ENCODE peak calls at places on chromosomes 12 and 14, in eight cellular contexts. One of them, this sample, is unnamed.

GRCh38 chr14:50783542-50783941 is 47.4 kb downstream of the NIN start:
- DNase-seq in activated CD4-positive, alpha-beta T cell treated with anti-CD3 and anti-CD28 coated beads for 48 hours: no peak
- DNase-seq in NCI-H524: peak; percentile 73
- DNase-seq in iris pigment epithelial cell: no peak
- DNase-seq in MCF 10A: no peak
- DNase-seq in HTR-8/SVneo: no peak
- DNase-seq in WTC11: no peak
- DNase-seq in fibroblast of lung: no peak
- DNase-seq in this sample: no peak

GRCh38 chr12:30517320-30517719 is 178.3 kb downstream of the IPO8 start:
- DNase-seq in NCI-H524: no peak
- DNase-seq in activated CD4-positive, alpha-beta T cell treated with anti-CD3 and anti-CD28 coated beads for 48 hours: no peak
- DNase-seq in MCF 10A: no peak
- DNase-seq in WTC11: no peak
- DNase-seq in iris pigment epithelial cell: no peak
- DNase-seq in HTR-8/SVneo: no peak
- DNase-seq in fibroblast of lung: no peak
- DNase-seq in this sample: no peak

GRCh38 chr12:133105620-133106019 is 24.5 kb downstream of the ZNF891 start:
- DNase-seq in NCI-H524: no peak
- DNase-seq in iris pigment epithelial cell: peak; percentile 7
- DNase-seq in WTC11: no peak
- DNase-seq in fibroblast of lung: peak; percentile 14
- DNase-seq in MCF 10A: no peak
- DNase-seq in HTR-8/SVneo: no peak
- DNase-seq in activated CD4-positive, alpha-beta T cell treated with anti-CD3 and anti-CD28 coated beads for 48 hours: no peak
- DNase-seq in this sample: no peak

GRCh38 chr14:77024171-77024627 is 4.3 kb downstream of the IRF2BPL start:
- DNase-seq in fibroblast of lung: peak; percentile 80
- DNase-seq in iris pigment epithelial cell: peak; percentile 45
- DNase-seq in activated CD4-positive, alpha-beta T cell treated with anti-CD3 and anti-CD28 coated beads for 48 hours: peak; percentile 87
- DNase-seq in NCI-H524: no peak
- DNase-seq in WTC11: peak; percentile 89
- DNase-seq in MCF 10A: peak; percentile 49
- DNase-seq in HTR-8/SVneo: no peak
- DNase-seq in this sample: peak; percentile 66

GRCh38 chr14:87705439-87705896 is 287.5 kb downstream of the GALC start:
- DNase-seq in HTR-8/SVneo: no peak
- DNase-seq in NCI-H524: no peak
- DNase-seq in iris pigment epithelial cell: no peak
- DNase-seq in WTC11: no peak
- DNase-seq in fibroblast of lung: no peak
- DNase-seq in activated CD4-positive, alpha-beta T cell treated with anti-CD3 and anti-CD28 coated beads for 48 hours: no peak
- DNase-seq in MCF 10A: no peak
- DNase-seq in this sample: no peak

GRCh38 chr12:120962487-120963054 is 15.8 kb upstream of the HNF1A start:
- DNase-seq in fibroblast of lung: no peak
- DNase-seq in activated CD4-positive, alpha-beta T cell treated with anti-CD3 and anti-CD28 coated beads for 48 hours: peak; percentile 10
- DNase-seq in iris pigment epithelial cell: no peak
- DNase-seq in MCF 10A: no peak
- DNase-seq in HTR-8/SVneo: no peak
- DNase-seq in WTC11: no peak
- DNase-seq in NCI-H524: no peak
- DNase-seq in this sample: peak; percentile 21

GRCh38 chr14:68978550-68978911 is 571 bp downstream of the ACTN1 start:
- DNase-seq in WTC11: peak; percentile 85
- DNase-seq in fibroblast of lung: peak; percentile 62
- DNase-seq in iris pigment epithelial cell: peak; percentile 64
- DNase-seq in MCF 10A: peak; percentile 61
- DNase-seq in NCI-H524: peak; percentile 57
- DNase-seq in activated CD4-positive, alpha-beta T cell treated with anti-CD3 and anti-CD28 coated beads for 48 hours: peak; percentile 60
- DNase-seq in HTR-8/SVneo: peak; percentile 78
- DNase-seq in this sample: peak; percentile 58

GRCh38 chr12:108610336-108610815 is 12.5 kb upstream of the TMEM119 start:
- DNase-seq in iris pigment epithelial cell: no peak
- DNase-seq in MCF 10A: no peak
- DNase-seq in WTC11: no peak
- DNase-seq in fibroblast of lung: no peak
- DNase-seq in activated CD4-positive, alpha-beta T cell treated with anti-CD3 and anti-CD28 coated beads for 48 hours: no peak
- DNase-seq in HTR-8/SVneo: no peak
- DNase-seq in NCI-H524: no peak
- DNase-seq in this sample: no peak

GRCh38 chr12:120684523-120684932 is 2.4 kb upstream of the MLEC start:
- DNase-seq in WTC11: no peak
- DNase-seq in HTR-8/SVneo: no peak
- DNase-seq in fibroblast of lung: no peak
- DNase-seq in iris pigment epithelial cell: peak; percentile 80
- DNase-seq in activated CD4-positive, alpha-beta T cell treated with anti-CD3 and anti-CD28 coated beads for 48 hours: peak; percentile 23
- DNase-seq in NCI-H524: no peak
- DNase-seq in MCF 10A: peak; percentile 81
- DNase-seq in this sample: no peak

GRCh38 chr12:107079172-107080011 is 14.0 kb downstream of the CRY1 start:
- DNase-seq in HTR-8/SVneo: peak; percentile 10
- DNase-seq in MCF 10A: peak; percentile 35
- DNase-seq in activated CD4-positive, alpha-beta T cell treated with anti-CD3 and anti-CD28 coated beads for 48 hours: no peak
- DNase-seq in NCI-H524: peak; percentile 1
- DNase-seq in iris pigment epithelial cell: peak; percentile 61
- DNase-seq in fibroblast of lung: peak; percentile 52
- DNase-seq in WTC11: no peak
- DNase-seq in this sample: no peak

GRCh38 chr14:54338696-54339317 is 58.0 kb upstream of the CDKN3 start:
- DNase-seq in HTR-8/SVneo: peak; percentile 54
- DNase-seq in WTC11: no peak
- DNase-seq in MCF 10A: peak; percentile 67
- DNase-seq in iris pigment epithelial cell: peak; percentile 63
- DNase-seq in fibroblast of lung: peak; percentile 68
- DNase-seq in NCI-H524: peak; percentile 74
- DNase-seq in activated CD4-positive, alpha-beta T cell treated with anti-CD3 and anti-CD28 coated beads for 48 hours: no peak
- DNase-seq in this sample: no peak

This sample was measured in stimulated activated naive CD8-positive, alpha-beta T cell treated with anti-CD3 and anti-CD28 coated beads, Interleukin-15, Interleukin-2, amounts not matched to agents 100 U/mL and 50 U/mL, for 24 hours.